ENCODE peak calls at places on chromosomes 16 and 17, in nine cellular contexts. Y is GM20000, N is gastrocnemius medialis, P is lung, E is endothelial cell, J is choroid plexus epithelial cell, K is GM10248, G is prostate gland, R is WTC11. Z is an unnamed sample.
A peak's percentile ranks its signal among the peaks of the same experiment; 100 is the strongest.

GRCh38 chr17:48504953-48505352 is 25.9 kb downstream of the HOXB1 start:
- DNase-seq in J (no peak), R (no peak), Y (no peak), E (no peak), G (no peak), K (no peak), N (no peak), P (no peak), Z (no peak)

GRCh38 chr17:55706808-55707773 is 15.6 kb downstream of the TMEM100 start:
- DNase-seq in Y (no peak), J (no peak), P (no peak), G (no peak), E (no peak), R (peak; percentile 12), N (no peak), K (no peak), Z (no peak)

GRCh38 chr17:69523252-69523861 is 108.9 kb downstream of the MAP2K6 start:
- DNase-seq in R (no peak), P (no peak), K (peak; percentile 39), J (peak; percentile 84), N (no peak), G (peak; percentile 37), E (peak; percentile 32), Y (peak; percentile 41), Z (no peak)

GRCh38 chr17:50461550-50462132 is 7.0 kb downstream of the CHAD start:
- DNase-seq in K (no peak), R (no peak), N (no peak), E (no peak), G (no peak), Y (peak; percentile 2), P (no peak), J (no peak), Z (no peak)

GRCh38 chr16:56938664-56939513 is 6.9 kb downstream of the HERPUD1 start:
- DNase-seq in K (no peak), P (no peak), E (no peak), Y (no peak), N (no peak), J (no peak), G (no peak), R (no peak), Z (no peak)

GRCh38 chr17:64024215-64024654 is 3.8 kb upstream of the ICAM2 start:
- DNase-seq in G (no peak), Y (no peak), J (no peak), E (no peak), P (no peak), N (no peak), R (no peak), K (no peak), Z (no peak)

GRCh38 chr16:47753620-47754019 is 292.5 kb downstream of the PHKB start:
- DNase-seq in E (no peak), K (no peak), G (no peak), P (no peak), J (no peak), N (no peak), Y (no peak), R (no peak), Z (no peak)

GRCh38 chr16:27977966-27978365 is 85.5 kb downstream of the GSG1L start:
- DNase-seq in J (no peak), Y (no peak), P (no peak), N (no peak), R (no peak), K (no peak), E (no peak), G (no peak), Z (no peak)

GRCh38 chr17:43755389-43755875 is 3.2 kb downstream of the SOST start:
- DNase-seq in K (no peak), G (no peak), Y (no peak), J (peak; percentile 25), P (no peak), N (no peak), E (peak; percentile 54), R (peak; percentile 78), Z (no peak)

GRCh38 chr17:36665417-36665816 is 64.0 kb downstream of the MRM1 start:
- DNase-seq in R (no peak), P (no peak), K (no peak), G (no peak), Y (no peak), N (no peak), J (peak; percentile 5), E (no peak), Z (no peak)

GRCh38 chr17:49016775-49017463 is 19.7 kb downstream of the IGF2BP1 start:
- DNase-seq in Y (no peak), P (no peak), N (no peak), K (no peak), R (no peak), G (peak; percentile 21), J (no peak), E (no peak), Z (no peak)

GRCh38 chr16:55510185-55510805 is 1.4 kb downstream of the LPCAT2 start:
- DNase-seq in G (no peak), R (no peak), P (no peak), N (no peak), Y (no peak), E (no peak), K (no peak), J (no peak), Z (no peak)

GRCh38 chr17:44901323-44901965 is 2.2 kb upstream of the EFTUD2 start:
- DNase-seq in Y (no peak), G (no peak), R (no peak), N (no peak), J (peak; percentile 50), E (no peak), P (no peak), K (no peak), Z (no peak)

GRCh38 chr16:85522842-85523601 is 90.1 kb upstream of the GSE1 start:
- DNase-seq in R (no peak), J (peak; percentile 43), K (no peak), Y (no peak), P (no peak), N (no peak), G (peak; percentile 37), E (no peak), Z (no peak)

GRCh38 chr16:79154081-79154480 is 446.5 kb downstream of the MAF start:
- DNase-seq in R (no peak), G (no peak), K (no peak), E (no peak), P (no peak), Y (no peak), J (no peak), N (no peak), Z (no peak)

GRCh38 chr17:77385750-77386501 is 245.2 kb downstream of the SEC14L1 start:
- DNase-seq in P (peak; percentile 56), K (no peak), N (no peak), J (no peak), E (no peak), G (no peak), R (no peak), Y (no peak), Z (no peak)

GRCh38 chr17:50314456-50315011 is 31.4 kb upstream of the XYLT2 start:
- DNase-seq in J (no peak), K (no peak), Y (no peak), E (no peak), G (no peak), N (no peak), R (no peak), P (no peak), Z (no peak)

DNA sequence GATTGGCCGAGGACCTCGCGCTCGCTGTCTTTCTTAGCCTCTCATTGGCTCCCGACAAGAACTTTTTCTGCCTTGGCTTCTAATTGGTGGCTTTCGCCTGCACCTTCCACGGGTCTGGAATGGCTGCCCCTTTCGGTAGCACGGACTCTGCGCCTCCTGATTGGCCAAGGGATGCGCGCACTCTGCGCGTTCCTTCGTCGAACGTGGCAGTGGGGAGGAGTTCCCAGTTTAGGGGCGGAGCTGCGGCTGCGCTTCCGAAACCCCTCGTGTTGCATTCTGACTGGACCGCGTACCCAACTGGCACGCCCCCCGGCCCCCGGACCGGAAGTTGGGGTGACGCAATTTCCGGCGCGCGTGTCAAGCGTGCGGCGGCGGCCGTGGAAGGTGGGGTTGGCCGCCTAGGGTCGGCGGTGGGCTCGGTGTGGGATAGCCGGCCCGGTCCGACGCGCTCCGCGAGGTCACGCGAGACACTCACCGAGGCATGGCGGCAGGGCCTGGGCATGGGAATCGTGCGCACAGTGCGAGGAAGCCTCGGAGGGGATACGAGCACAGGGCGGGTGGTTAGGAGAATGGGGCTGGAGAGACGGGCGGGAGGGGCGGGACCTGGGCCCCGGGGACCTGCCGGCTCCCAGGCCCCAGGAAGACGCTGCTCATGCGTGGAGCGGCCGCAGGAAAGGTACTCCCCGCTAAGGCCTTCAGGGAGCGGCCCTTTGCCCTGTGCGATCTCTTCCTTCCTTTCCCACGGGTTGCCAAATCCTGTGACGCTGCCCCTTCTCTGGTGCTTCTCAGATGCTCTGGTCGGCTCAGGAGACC is 627 bp upstream of the P4HB start:
- DNase-seq in J (peak; percentile 100), R (peak; percentile 99), N (peak; percentile 100), P (peak; percentile 99), E (peak; percentile 99), G (peak; percentile 100), Y (peak; percentile 100), K (peak; percentile 99), Z (peak; percentile 84)
- TF ChIP-seq CTCF in J (peak; percentile 27), R (no peak), N (peak; percentile 55), P (no peak), E (no peak), G (no peak), Y (no peak), K (no peak), Z (no peak)

DNA sequence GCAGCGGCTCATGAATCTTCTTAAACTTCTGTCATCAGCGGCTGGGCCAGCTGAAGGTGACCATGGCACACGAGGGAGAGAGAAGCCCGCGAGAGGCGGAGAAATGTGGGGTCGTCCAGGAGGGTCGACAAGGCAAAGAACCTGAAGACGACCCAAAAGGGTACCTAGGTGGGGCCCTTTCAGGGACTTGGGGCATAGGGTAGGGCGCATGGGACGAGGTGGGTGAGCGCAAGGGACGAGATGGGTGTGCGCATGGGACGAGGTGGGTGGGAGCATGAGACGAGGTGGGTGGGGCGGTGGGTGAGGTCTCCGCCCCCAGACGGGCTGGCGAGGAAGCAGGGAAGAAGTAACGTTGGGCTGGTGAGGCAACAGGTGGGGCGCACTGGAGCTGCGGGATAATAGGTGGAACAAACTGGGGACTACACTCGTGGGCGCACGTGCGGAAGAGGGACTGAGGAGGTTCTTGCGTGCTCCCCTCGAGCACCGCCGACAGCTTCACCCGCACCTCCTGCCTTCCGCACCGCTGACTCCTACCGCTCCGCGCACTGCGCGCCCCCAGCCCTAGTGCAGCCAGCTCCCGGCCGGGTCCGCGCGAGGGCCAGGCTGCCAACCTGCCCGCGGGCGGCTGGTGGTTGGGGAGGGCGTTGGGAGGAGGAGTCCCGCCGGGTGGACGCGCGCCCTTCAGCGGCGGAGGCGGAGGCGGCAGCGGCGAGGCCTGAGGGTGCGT is 23.2 kb upstream of the CRYM start:
- DNase-seq in R (peak; percentile 68), Y (peak; percentile 89), J (peak; percentile 65), G (peak; percentile 88), E (peak; percentile 68), P (peak; percentile 73), N (peak; percentile 49), K (peak; percentile 82), Z (peak; percentile 67)
- TF ChIP-seq CTCF in R (no peak), Y (peak; percentile 19), J (peak; percentile 23), G (no peak), E (no peak), P (no peak), N (no peak), K (no peak), Z (peak; percentile 50)

GRCh38 chr17:29640981-29641642 is 18.4 kb upstream of the CORO6 start:
- DNase-seq in Y (no peak), J (no peak), N (peak; percentile 74), K (no peak), P (no peak), E (no peak), G (no peak), R (no peak), Z (no peak)
- TF ChIP-seq CTCF in Y (no peak), J (no peak), N (no peak), K (no peak), P (no peak), E (no peak), G (no peak), R (no peak), Z (no peak)

GRCh38 chr16:35492225-35492624 is 2032.8 kb downstream of the TP53TG3F start:
- DNase-seq in E (no peak), K (no peak), N (no peak), G (no peak), Y (no peak), J (no peak), R (no peak), P (no peak), Z (no peak)
- TF ChIP-seq CTCF in E (no peak), K (no peak), N (no peak), G (no peak), Y (no peak), J (no peak), R (no peak), P (no peak), Z (no peak)